ENCODE peak calls at places on chromosomes 11 and 22, in ten cellular contexts. One of them, this sample, is unnamed.

GRCh38 chr22:46657996-46658947 is 38.1 kb downstream of the GRAMD4 start:
- DNase-seq in neural progenitor cell: no peak
- DNase-seq in heart left ventricle: no peak
- DNase-seq in aorta: no peak
- DNase-seq in CD8-positive, alpha-beta memory T cell: no peak
- DNase-seq in tibial artery: no peak
- DNase-seq in CD4-positive, alpha-beta memory T cell: no peak
- DNase-seq in coronary artery: no peak
- DNase-seq in CD8-positive, alpha-beta T cell: no peak
- DNase-seq in suprapubic skin: no peak
- DNase-seq in this sample: no peak

GRCh38 chr11:96107143-96107829 is 183.4 kb upstream of the MTMR2 start:
- DNase-seq in neural progenitor cell: peak; percentile 46
- DNase-seq in heart left ventricle: no peak
- DNase-seq in aorta: no peak
- DNase-seq in CD8-positive, alpha-beta memory T cell: no peak
- DNase-seq in tibial artery: no peak
- DNase-seq in CD4-positive, alpha-beta memory T cell: no peak
- DNase-seq in coronary artery: no peak
- DNase-seq in CD8-positive, alpha-beta T cell: no peak
- DNase-seq in suprapubic skin: no peak
- DNase-seq in this sample: no peak

GRCh38 chr11:22302368-22302767 is 35.8 kb upstream of the SLC17A6 start:
- DNase-seq in neural progenitor cell: no peak
- DNase-seq in heart left ventricle: no peak
- DNase-seq in aorta: no peak
- DNase-seq in CD8-positive, alpha-beta memory T cell: no peak
- DNase-seq in tibial artery: no peak
- DNase-seq in CD4-positive, alpha-beta memory T cell: no peak
- DNase-seq in coronary artery: no peak
- DNase-seq in CD8-positive, alpha-beta T cell: no peak
- DNase-seq in suprapubic skin: no peak
- DNase-seq in this sample: no peak

GRCh38 chr11:34824425-34824824 is 91.8 kb downstream of the APIP start:
- DNase-seq in neural progenitor cell: no peak
- DNase-seq in heart left ventricle: no peak
- DNase-seq in aorta: no peak
- DNase-seq in CD8-positive, alpha-beta memory T cell: no peak
- DNase-seq in tibial artery: no peak
- DNase-seq in CD4-positive, alpha-beta memory T cell: no peak
- DNase-seq in coronary artery: no peak
- DNase-seq in CD8-positive, alpha-beta T cell: no peak
- DNase-seq in suprapubic skin: no peak
- DNase-seq in this sample: no peak

GRCh38 chr11:125591659-125592304 is 870 bp upstream of the STT3A start:
- DNase-seq in neural progenitor cell: peak; percentile 79
- DNase-seq in heart left ventricle: peak; percentile 45
- DNase-seq in aorta: peak; percentile 80
- DNase-seq in CD8-positive, alpha-beta memory T cell: no peak
- DNase-seq in tibial artery: peak; percentile 30
- DNase-seq in CD4-positive, alpha-beta memory T cell: no peak
- DNase-seq in coronary artery: peak; percentile 83
- DNase-seq in CD8-positive, alpha-beta T cell: no peak
- DNase-seq in suprapubic skin: no peak
- DNase-seq in this sample: no peak

GRCh38 chr11:60394666-60395343 is 1.5 kb upstream of the MS4A14 start:
- DNase-seq in neural progenitor cell: no peak
- DNase-seq in heart left ventricle: no peak
- DNase-seq in aorta: no peak
- DNase-seq in CD8-positive, alpha-beta memory T cell: no peak
- DNase-seq in tibial artery: no peak
- DNase-seq in CD4-positive, alpha-beta memory T cell: no peak
- DNase-seq in coronary artery: no peak
- DNase-seq in CD8-positive, alpha-beta T cell: no peak
- DNase-seq in suprapubic skin: no peak
- DNase-seq in this sample: no peak

GRCh38 chr11:64544616-64545296 is 46.3 kb upstream of the SLC22A12 start:
- DNase-seq in neural progenitor cell: no peak
- DNase-seq in heart left ventricle: peak; percentile 17
- DNase-seq in aorta: no peak
- DNase-seq in CD8-positive, alpha-beta memory T cell: no peak
- DNase-seq in tibial artery: no peak
- DNase-seq in CD4-positive, alpha-beta memory T cell: no peak
- DNase-seq in coronary artery: no peak
- DNase-seq in CD8-positive, alpha-beta T cell: no peak
- DNase-seq in suprapubic skin: no peak
- DNase-seq in this sample: no peak

GRCh38 chr22:46057762-46058420 is 80.9 kb upstream of the WNT7B start:
- DNase-seq in neural progenitor cell: no peak
- DNase-seq in heart left ventricle: peak; percentile 74
- DNase-seq in aorta: no peak
- DNase-seq in CD8-positive, alpha-beta memory T cell: peak; percentile 27
- DNase-seq in tibial artery: peak; percentile 84
- DNase-seq in CD4-positive, alpha-beta memory T cell: peak; percentile 33
- DNase-seq in coronary artery: peak; percentile 81
- DNase-seq in CD8-positive, alpha-beta T cell: no peak
- DNase-seq in suprapubic skin: peak; percentile 83
- DNase-seq in this sample: no peak

GRCh38 chr22:42794551-42795510 is 62.2 kb downstream of the ARFGAP3 start:
- DNase-seq in neural progenitor cell: peak; percentile 45
- DNase-seq in heart left ventricle: no peak
- DNase-seq in aorta: peak; percentile 59
- DNase-seq in CD8-positive, alpha-beta memory T cell: no peak
- DNase-seq in tibial artery: no peak
- DNase-seq in CD4-positive, alpha-beta memory T cell: no peak
- DNase-seq in coronary artery: no peak
- DNase-seq in CD8-positive, alpha-beta T cell: no peak
- DNase-seq in suprapubic skin: no peak
- DNase-seq in this sample: no peak

GRCh38 chr11:82536706-82537105 is 197.0 kb downstream of the FAM181B start:
- DNase-seq in neural progenitor cell: no peak
- DNase-seq in heart left ventricle: no peak
- DNase-seq in aorta: no peak
- DNase-seq in CD8-positive, alpha-beta memory T cell: no peak
- DNase-seq in tibial artery: no peak
- DNase-seq in CD4-positive, alpha-beta memory T cell: no peak
- DNase-seq in coronary artery: no peak
- DNase-seq in CD8-positive, alpha-beta T cell: no peak
- DNase-seq in suprapubic skin: no peak
- DNase-seq in this sample: no peak

GRCh38 chr11:5380740-5381342 is 2.8 kb upstream of the OR51M1 start:
- DNase-seq in neural progenitor cell: peak; percentile 83
- DNase-seq in heart left ventricle: peak; percentile 36
- DNase-seq in aorta: peak; percentile 57
- DNase-seq in CD8-positive, alpha-beta memory T cell: no peak
- DNase-seq in tibial artery: peak; percentile 31
- DNase-seq in CD4-positive, alpha-beta memory T cell: no peak
- DNase-seq in coronary artery: no peak
- DNase-seq in CD8-positive, alpha-beta T cell: peak; percentile 4
- DNase-seq in suprapubic skin: no peak
- DNase-seq in this sample: no peak

GRCh38 chr11:62402226-62402625 is 16.6 kb upstream of the SCGB1A1 start:
- DNase-seq in neural progenitor cell: no peak
- DNase-seq in heart left ventricle: peak; percentile 79
- DNase-seq in aorta: peak; percentile 87
- DNase-seq in CD8-positive, alpha-beta memory T cell: peak; percentile 59
- DNase-seq in tibial artery: peak; percentile 78
- DNase-seq in CD4-positive, alpha-beta memory T cell: peak; percentile 48
- DNase-seq in coronary artery: peak; percentile 89
- DNase-seq in CD8-positive, alpha-beta T cell: peak; percentile 35
- DNase-seq in suprapubic skin: peak; percentile 90
- DNase-seq in this sample: no peak

GRCh38 chr11:73968356-73968966 is 14.2 kb downstream of the UCP2 start:
- DNase-seq in neural progenitor cell: no peak
- DNase-seq in heart left ventricle: no peak
- DNase-seq in aorta: peak; percentile 39
- DNase-seq in CD8-positive, alpha-beta memory T cell: no peak
- DNase-seq in tibial artery: no peak
- DNase-seq in CD4-positive, alpha-beta memory T cell: no peak
- DNase-seq in coronary artery: no peak
- DNase-seq in CD8-positive, alpha-beta T cell: no peak
- DNase-seq in suprapubic skin: no peak
- DNase-seq in this sample: no peak

GRCh38 chr11:62004473-62004872 is 37.0 kb upstream of the FTH1 start:
- DNase-seq in neural progenitor cell: no peak
- DNase-seq in heart left ventricle: peak; percentile 48
- DNase-seq in aorta: peak; percentile 79
- DNase-seq in CD8-positive, alpha-beta memory T cell: no peak
- DNase-seq in tibial artery: peak; percentile 69
- DNase-seq in CD4-positive, alpha-beta memory T cell: no peak
- DNase-seq in coronary artery: no peak
- DNase-seq in CD8-positive, alpha-beta T cell: no peak
- DNase-seq in suprapubic skin: no peak
- DNase-seq in this sample: no peak

GRCh38 chr11:12949456-12949855 is 59.7 kb upstream of the RASSF10 start:
- DNase-seq in neural progenitor cell: no peak
- DNase-seq in heart left ventricle: no peak
- DNase-seq in aorta: no peak
- DNase-seq in CD8-positive, alpha-beta memory T cell: no peak
- DNase-seq in tibial artery: no peak
- DNase-seq in CD4-positive, alpha-beta memory T cell: no peak
- DNase-seq in coronary artery: no peak
- DNase-seq in CD8-positive, alpha-beta T cell: no peak
- DNase-seq in suprapubic skin: no peak
- DNase-seq in this sample: no peak

GRCh38 chr22:24037851-24038765 is 27.0 kb downstream of the CABIN1 start:
- DNase-seq in neural progenitor cell: no peak
- DNase-seq in heart left ventricle: no peak
- DNase-seq in aorta: no peak
- DNase-seq in CD8-positive, alpha-beta memory T cell: peak; percentile 76
- DNase-seq in tibial artery: no peak
- DNase-seq in CD4-positive, alpha-beta memory T cell: peak; percentile 4
- DNase-seq in coronary artery: no peak
- DNase-seq in CD8-positive, alpha-beta T cell: peak; percentile 61
- DNase-seq in suprapubic skin: no peak
- DNase-seq in this sample: peak; percentile 31

GRCh38 chr11:132289590-132290256 is 919.3 kb downstream of the NTM start:
- DNase-seq in neural progenitor cell: no peak
- DNase-seq in heart left ventricle: no peak
- DNase-seq in aorta: no peak
- DNase-seq in CD8-positive, alpha-beta memory T cell: no peak
- DNase-seq in tibial artery: no peak
- DNase-seq in CD4-positive, alpha-beta memory T cell: no peak
- DNase-seq in coronary artery: no peak
- DNase-seq in CD8-positive, alpha-beta T cell: no peak
- DNase-seq in suprapubic skin: no peak
- DNase-seq in this sample: no peak

GRCh38 chr11:5348516-5349194 is 2.7 kb upstream of the OR51B6 start:
- DNase-seq in neural progenitor cell: no peak
- DNase-seq in heart left ventricle: no peak
- DNase-seq in aorta: no peak
- DNase-seq in CD8-positive, alpha-beta memory T cell: no peak
- DNase-seq in tibial artery: no peak
- DNase-seq in CD4-positive, alpha-beta memory T cell: no peak
- DNase-seq in coronary artery: no peak
- DNase-seq in CD8-positive, alpha-beta T cell: no peak
- DNase-seq in suprapubic skin: no peak
- DNase-seq in this sample: no peak

DNA sequence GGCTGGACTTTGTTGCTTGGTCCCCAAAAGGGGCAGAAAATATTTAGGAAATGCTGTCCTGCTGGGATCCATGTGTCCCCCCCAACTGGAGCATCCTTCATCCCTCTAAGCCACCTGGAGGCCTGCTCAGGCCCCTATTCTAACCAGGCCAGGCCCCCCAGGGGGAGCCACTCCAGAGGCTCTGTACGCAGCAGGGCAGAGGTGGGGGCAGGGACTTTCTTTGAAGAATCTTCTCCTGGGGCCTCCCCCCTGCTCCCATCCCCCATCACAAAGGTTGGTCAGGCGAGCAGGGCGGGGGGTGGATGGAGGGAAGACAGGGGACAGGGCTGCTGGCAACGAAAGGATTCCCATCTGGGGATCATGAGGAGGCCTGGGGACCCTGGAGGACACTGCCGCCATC is 170.8 kb downstream of the MN1 start:
- DNase-seq in neural progenitor cell: peak; percentile 73
- DNase-seq in heart left ventricle: no peak
- DNase-seq in aorta: no peak
- DNase-seq in CD8-positive, alpha-beta memory T cell: no peak
- DNase-seq in tibial artery: no peak
- DNase-seq in CD4-positive, alpha-beta memory T cell: no peak
- DNase-seq in coronary artery: no peak
- DNase-seq in CD8-positive, alpha-beta T cell: no peak
- DNase-seq in suprapubic skin: no peak
- DNase-seq in this sample: no peak
- H3K4me3 ChIP-seq in neural progenitor cell: no peak overlapping the region
- H3K4me3 ChIP-seq in heart left ventricle: no peak overlapping the region
- H3K4me3 ChIP-seq in aorta: no peak overlapping the region
- H3K4me3 ChIP-seq in CD8-positive, alpha-beta memory T cell: no peak overlapping the region
- H3K4me3 ChIP-seq in tibial artery: no peak overlapping the region
- H3K4me3 ChIP-seq in CD4-positive, alpha-beta memory T cell: no peak overlapping the region
- H3K4me3 ChIP-seq in coronary artery: no peak overlapping the region
- H3K4me3 ChIP-seq in CD8-positive, alpha-beta T cell: no peak overlapping the region
- H3K4me3 ChIP-seq in suprapubic skin: no peak overlapping the region
- H3K4me3 ChIP-seq in this sample: no peak overlapping the region

GRCh38 chr11:57530596-57531507 is at the start of gene TIMM10:
- DNase-seq in neural progenitor cell: peak; percentile 98
- DNase-seq in heart left ventricle: peak; percentile 96
- DNase-seq in aorta: peak; percentile 96
- DNase-seq in CD8-positive, alpha-beta memory T cell: peak; percentile 95
- DNase-seq in tibial artery: peak; percentile 96
- DNase-seq in CD4-positive, alpha-beta memory T cell: peak; percentile 93
- DNase-seq in coronary artery: peak; percentile 95
- DNase-seq in CD8-positive, alpha-beta T cell: peak; percentile 89
- DNase-seq in suprapubic skin: peak; percentile 98
- DNase-seq in this sample: peak; percentile 99
- H3K27ac ChIP-seq in neural progenitor cell: no peak within 1 kb of the TSS
- H3K27ac ChIP-seq in heart left ventricle: peak within 1 kb of the TSS; percentile 72
- H3K27ac ChIP-seq in aorta: no peak within 1 kb of the TSS
- H3K27ac ChIP-seq in CD8-positive, alpha-beta memory T cell: peak within 1 kb of the TSS; percentile 86
- H3K27ac ChIP-seq in tibial artery: peak within 1 kb of the TSS; percentile 70
- H3K27ac ChIP-seq in CD4-positive, alpha-beta memory T cell: peak within 1 kb of the TSS; percentile 88
- H3K27ac ChIP-seq in coronary artery: peak within 1 kb of the TSS; percentile 56
- H3K27ac ChIP-seq in CD8-positive, alpha-beta T cell: peak within 1 kb of the TSS; percentile 77
- H3K27ac ChIP-seq in suprapubic skin: peak within 1 kb of the TSS; percentile 76
- H3K27ac ChIP-seq in this sample: peak within 1 kb of the TSS; percentile 68

DNA sequence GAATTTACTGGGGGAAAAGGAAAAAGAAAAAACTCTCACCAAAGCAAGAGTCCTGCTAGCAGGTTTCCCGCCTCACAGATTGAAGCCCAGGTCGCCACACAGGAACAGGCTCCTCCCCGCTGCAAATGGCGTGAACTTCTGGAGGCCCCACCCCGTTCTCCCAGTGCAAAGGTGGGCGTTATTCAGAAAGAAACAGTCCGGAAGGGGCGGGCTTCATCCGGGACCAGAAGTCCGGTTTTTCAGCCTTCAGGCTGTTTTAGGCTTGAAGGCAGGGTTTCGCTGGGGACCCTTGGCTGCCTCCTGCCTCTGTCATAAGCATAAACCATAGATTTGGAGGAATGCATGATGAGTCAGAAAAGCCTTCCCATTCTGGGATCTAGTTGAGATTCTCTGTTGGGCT is 148.3 kb upstream of the POU2AF2 start:
- DNase-seq in neural progenitor cell: peak; percentile 3
- DNase-seq in heart left ventricle: peak; percentile 41
- DNase-seq in aorta: peak; percentile 79
- DNase-seq in CD8-positive, alpha-beta memory T cell: no peak
- DNase-seq in tibial artery: peak; percentile 53
- DNase-seq in CD4-positive, alpha-beta memory T cell: no peak
- DNase-seq in coronary artery: no peak
- DNase-seq in CD8-positive, alpha-beta T cell: no peak
- DNase-seq in suprapubic skin: no peak
- DNase-seq in this sample: no peak
- H3K4me3 ChIP-seq in neural progenitor cell: no peak overlapping the region
- H3K4me3 ChIP-seq in heart left ventricle: peak overlapping the region; percentile 32
- H3K4me3 ChIP-seq in aorta: no peak overlapping the region
- H3K4me3 ChIP-seq in CD8-positive, alpha-beta memory T cell: no peak overlapping the region
- H3K4me3 ChIP-seq in tibial artery: peak overlapping the region; percentile 42
- H3K4me3 ChIP-seq in CD4-positive, alpha-beta memory T cell: no peak overlapping the region
- H3K4me3 ChIP-seq in coronary artery: peak overlapping the region; percentile 41
- H3K4me3 ChIP-seq in CD8-positive, alpha-beta T cell: no peak overlapping the region
- H3K4me3 ChIP-seq in suprapubic skin: peak overlapping the region; percentile 23
- H3K4me3 ChIP-seq in this sample: peak overlapping the region; percentile 34

GRCh38 chr11:1845095-1845429 is 6.3 kb downstream of the TNNI2 start:
- DNase-seq in neural progenitor cell: no peak
- DNase-seq in heart left ventricle: no peak
- DNase-seq in aorta: no peak
- DNase-seq in CD8-positive, alpha-beta memory T cell: no peak
- DNase-seq in tibial artery: no peak
- DNase-seq in CD4-positive, alpha-beta memory T cell: no peak
- DNase-seq in coronary artery: no peak
- DNase-seq in CD8-positive, alpha-beta T cell: no peak
- DNase-seq in suprapubic skin: no peak
- DNase-seq in this sample: no peak
- H3K27ac ChIP-seq in neural progenitor cell: no peak overlapping the region
- H3K27ac ChIP-seq in heart left ventricle: peak overlapping the region; percentile 24
- H3K27ac ChIP-seq in aorta: no peak overlapping the region
- H3K27ac ChIP-seq in CD8-positive, alpha-beta memory T cell: peak overlapping the region; percentile 18
- H3K27ac ChIP-seq in tibial artery: no peak overlapping the region
- H3K27ac ChIP-seq in CD4-positive, alpha-beta memory T cell: peak overlapping the region; percentile 43
- H3K27ac ChIP-seq in coronary artery: no peak overlapping the region
- H3K27ac ChIP-seq in CD8-positive, alpha-beta T cell: no peak overlapping the region
- H3K27ac ChIP-seq in suprapubic skin: no peak overlapping the region
- H3K27ac ChIP-seq in this sample: no peak overlapping the region